ENCODE peak calls at places on chromosomes 12 and 14, in seven cellular contexts. O is HuH-7.5; T is activated CD4-positive, alpha-beta T cell treated with anti-CD3 and anti-CD28 coated beads for 36 hours; Y is central memory CD4-positive, alpha-beta T cell; J is AG04450; R is fibroblast of villous mesenchyme; W is GM10248. C is an unnamed sample.
A peak's percentile ranks its signal among the peaks of the same experiment; 100 is the strongest.

GRCh38 chr12:99985129-99985570 is 414 bp upstream of the ANKS1B start:
- DNase-seq in O (no peak), T (no peak), Y (no peak), J (no peak), R (peak; percentile 16), W (no peak), C (no peak)

GRCh38 chr14:58414845-58415244 is 12.5 kb downstream of the TIMM9 start:
- DNase-seq in O (no peak), T (no peak), Y (no peak), J (no peak), R (no peak), W (no peak), C (no peak)

GRCh38 chr12:130606245-130606644 is 109.9 kb downstream of the RIMBP2 start:
- DNase-seq in O (no peak), T (no peak), Y (no peak), J (no peak), R (no peak), W (no peak), C (no peak)

GRCh38 chr12:39993261-39993660 is 112.6 kb downstream of the SLC2A13 start:
- DNase-seq in O (no peak), T (no peak), Y (no peak), J (no peak), R (no peak), W (no peak), C (no peak)

GRCh38 chr12:110917467-110917866 is 2.9 kb downstream of the MYL2 start:
- DNase-seq in O (no peak), T (no peak), Y (no peak), J (no peak), R (peak; percentile 7), W (no peak), C (no peak)

GRCh38 chr12:4954632-4955354 is 45.1 kb downstream of the KCNA1 start:
- DNase-seq in O (no peak), T (no peak), Y (no peak), J (no peak), R (no peak), W (no peak), C (no peak)

GRCh38 chr12:127388985-127389384 is 878.0 kb upstream of the TMEM132C start:
- DNase-seq in O (no peak), T (no peak), Y (no peak), J (no peak), R (no peak), W (no peak), C (no peak)

GRCh38 chr14:90521121-90521929 is 124.5 kb downstream of the CALM1 start:
- DNase-seq in O (no peak), T (no peak), Y (no peak), J (no peak), R (peak; percentile 26), W (no peak), C (no peak)

GRCh38 chr12:93857279-93857894 is 180.2 kb downstream of the CRADD start:
- DNase-seq in O (no peak), T (no peak), Y (no peak), J (no peak), R (no peak), W (no peak), C (no peak)

GRCh38 chr12:22042981-22043669 is 2.9 kb upstream of the CMAS start:
- DNase-seq in O (no peak), T (peak; percentile 36), Y (no peak), J (peak; percentile 41), R (peak; percentile 60), W (no peak), C (no peak)

GRCh38 chr12:121778567-121779421 is 14.7 kb downstream of the RHOF start:
- DNase-seq in O (no peak), T (no peak), Y (no peak), J (no peak), R (no peak), W (no peak), C (no peak)

GRCh38 chr12:6392499-6392898 is 8.5 kb downstream of the LTBR start:
- DNase-seq in O (no peak), T (no peak), Y (no peak), J (no peak), R (no peak), W (no peak), C (no peak)

GRCh38 chr12:78898416-78898815 is 33.8 kb downstream of the SYT1 start:
- DNase-seq in O (no peak), T (no peak), Y (no peak), J (no peak), R (peak; percentile 0), W (no peak), C (no peak)

GRCh38 chr12:116736962-116737773 is 701 bp downstream of the SPRING1 start:
- DNase-seq in O (no peak), T (peak; percentile 30), Y (no peak), J (no peak), R (no peak), W (peak; percentile 22), C (no peak)